ENCODE peak calls at places on chromosome 6, in eight cellular contexts. T is astrocyte of the cerebellum, I is heart right ventricle, L is OCI-LY7, J is endodermal cell, P is fibroblast of the aortic adventitia, F is HFFc6, Y is HFF-Myc. E is an unnamed sample.

GRCh38 chr6:36099872-36100483 is 30.3 kb upstream of the MAPK13 start:
- DNase-seq in Y (no peak), F (no peak), I (no peak), P (peak; percentile 30), T (no peak), J (no peak), L (no peak), E (no peak)

GRCh38 chr6:157983439-157984119 is 1.9 kb downstream of the SYNJ2 start:
- DNase-seq in I (no peak), T (no peak), P (peak; percentile 50), L (no peak), F (no peak), Y (no peak), J (peak; percentile 5), E (no peak)

GRCh38 chr6:148435386-148435785 is 92.7 kb downstream of the SASH1 start:
- DNase-seq in J (no peak), P (peak; percentile 72), T (no peak), Y (no peak), F (peak; percentile 20), I (no peak), L (no peak), E (no peak)

GRCh38 chr6:88823998-88824397 is 139.4 kb downstream of the RNGTT start:
- DNase-seq in T (peak; percentile 3), F (peak; percentile 17), P (peak; percentile 40), L (no peak), J (no peak), I (no peak), Y (peak; percentile 2), E (no peak)

GRCh38 chr6:18148304-18149025 is 6.4 kb downstream of the TPMT start:
- DNase-seq in P (peak; percentile 87), I (no peak), F (peak; percentile 93), T (no peak), Y (peak; percentile 69), L (no peak), J (no peak), E (no peak)

GRCh38 chr6:142846883-142847287 is 98.1 kb downstream of the HIVEP2 start:
- DNase-seq in P (peak; percentile 88), L (no peak), T (peak; percentile 62), I (no peak), Y (peak; percentile 69), F (peak; percentile 95), J (peak; percentile 52), E (no peak)

GRCh38 chr6:167932468-167933276 is 64.8 kb upstream of the KIF25 start:
- DNase-seq in F (no peak), T (no peak), I (no peak), P (no peak), L (no peak), Y (no peak), J (no peak), E (no peak)

GRCh38 chr6:158605266-158605878 is 39.2 kb downstream of the DYNLT1 start:
- DNase-seq in T (peak; percentile 67), P (peak; percentile 82), L (peak; percentile 67), Y (peak; percentile 51), F (peak; percentile 68), I (no peak), J (peak; percentile 93), E (peak; percentile 91)

GRCh38 chr6:12504325-12504966 is 212.1 kb upstream of the PHACTR1 start:
- DNase-seq in J (peak; percentile 69), P (no peak), T (no peak), Y (no peak), F (peak; percentile 34), L (peak; percentile 40), I (no peak), E (peak; percentile 74)

GRCh38 chr6:33312361-33313104 is 1.3 kb downstream of the TAPBP start:
- DNase-seq in I (peak; percentile 29), Y (no peak), P (peak; percentile 60), L (peak; percentile 88), J (peak; percentile 92), T (peak; percentile 39), F (peak; percentile 55), E (peak; percentile 97)
- TF ChIP-seq CTCF in I (no peak), Y (no peak), P (no peak), L (peak; percentile 16), J (peak; percentile 17), T (no peak), F (no peak), E (peak; percentile 14)

GRCh38 chr6:137926985-137927384 is 59.9 kb downstream of the TNFAIP3 start:
- DNase-seq in I (no peak), J (no peak), L (no peak), T (no peak), F (no peak), Y (no peak), P (no peak), E (no peak)

GRCh38 chr6:137926207-137926731 is 59.2 kb downstream of the TNFAIP3 start:
- DNase-seq in Y (peak; percentile 35), L (no peak), F (peak; percentile 92), T (peak; percentile 62), I (no peak), J (peak; percentile 74), P (peak; percentile 87), E (peak; percentile 87)

GRCh38 chr6:137927777-137928218 is 60.7 kb downstream of the TNFAIP3 start:
- DNase-seq in I (no peak), T (no peak), J (no peak), P (no peak), L (peak; percentile 61), Y (no peak), F (no peak), E (no peak)

GRCh38 chr6:137925299-137925698 is 58.2 kb downstream of the TNFAIP3 start:
- DNase-seq in L (no peak), Y (no peak), F (no peak), T (no peak), P (no peak), I (no peak), J (no peak), E (no peak)

GRCh38 chr6:137928286-137928685 is 61.2 kb downstream of the TNFAIP3 start:
- DNase-seq in L (peak; percentile 24), P (no peak), J (no peak), I (peak; percentile 10), T (no peak), F (no peak), Y (no peak), E (no peak)
- TF ChIP-seq CTCF in L (no peak), P (no peak), J (no peak), I (no peak), T (no peak), F (no peak), Y (no peak), E (no peak)

GRCh38 chr6:110645685-110646418 is 169.4 kb downstream of the CDK19 start:
- DNase-seq in T (no peak), L (no peak), Y (no peak), F (no peak), I (no peak), J (no peak), P (no peak), E (no peak)

GRCh38 chr6:110650755-110651154 is 164.5 kb downstream of the CDK19 start:
- DNase-seq in I (no peak), P (no peak), Y (no peak), L (no peak), T (no peak), F (no peak), J (no peak), E (no peak)

GRCh38 chr6:110649704-110650103 is 165.6 kb downstream of the CDK19 start:
- DNase-seq in Y (no peak), P (no peak), T (no peak), I (no peak), J (no peak), F (no peak), L (no peak), E (no peak)

GRCh38 chr6:110646419-110646698 is 168.9 kb downstream of the CDK19 start:
- DNase-seq in J (peak; percentile 55), T (no peak), P (no peak), I (no peak), L (no peak), Y (no peak), F (no peak), E (peak; percentile 34)

DNA sequence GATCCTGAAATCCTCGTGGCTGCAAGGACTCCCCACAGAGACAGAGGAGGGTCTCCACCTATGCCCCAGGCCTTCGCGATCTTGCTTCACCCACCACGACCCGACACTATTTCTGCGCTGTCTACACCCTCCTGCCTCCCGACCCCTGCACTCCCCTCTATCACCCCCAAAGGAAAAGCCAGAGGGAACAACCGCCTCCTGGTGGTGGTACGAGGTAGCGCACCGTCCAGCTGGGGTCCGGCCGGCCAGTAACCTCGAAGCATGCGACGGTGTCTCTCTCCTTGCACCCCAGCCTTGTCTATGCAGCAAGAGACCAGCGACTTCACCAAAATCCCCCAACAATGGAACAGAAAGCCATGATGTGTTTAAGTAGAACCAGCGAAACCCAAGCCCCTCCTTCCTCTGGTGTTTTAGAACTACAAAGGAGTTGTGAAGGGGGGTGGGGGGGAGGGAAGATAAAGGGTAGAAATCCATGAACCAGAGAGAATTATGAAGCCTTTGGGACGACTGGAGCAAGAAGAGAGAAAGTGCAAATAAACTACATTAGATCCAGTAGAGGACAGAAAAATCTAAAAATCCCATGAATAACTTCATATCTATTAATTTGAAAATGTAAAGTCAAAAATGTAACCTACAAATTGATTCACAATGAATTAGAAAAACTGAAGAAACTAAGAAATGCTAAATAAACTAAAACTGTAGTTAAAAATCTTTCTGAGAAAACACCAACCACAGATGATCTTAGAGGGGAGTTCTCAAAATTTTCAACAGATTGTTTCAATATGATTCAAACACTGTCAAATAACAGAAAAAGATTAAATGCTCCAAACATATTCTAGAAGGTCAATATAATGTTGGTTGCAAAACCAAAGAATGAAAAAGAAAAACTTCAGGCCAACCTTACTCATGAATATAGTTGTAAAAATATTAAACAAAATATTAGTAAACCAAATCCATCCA is 168.0 kb downstream of the CDK19 start:
- DNase-seq in T (no peak), P (no peak), F (no peak), I (no peak), J (peak; percentile 76), Y (no peak), L (no peak), E (peak; percentile 54)
- TF ChIP-seq CTCF in T (peak; percentile 32), P (peak; percentile 70), F (peak; percentile 62), I (no peak), J (peak; percentile 80), Y (peak; percentile 47), L (peak; percentile 59), E (peak; percentile 82)

GRCh38 chr6:3527797-3528067 is 70.9 kb upstream of the SLC22A23 start:
- DNase-seq in T (no peak), F (no peak), L (no peak), Y (no peak), J (peak; percentile 20), I (no peak), P (no peak), E (no peak)

GRCh38 chr6:3524461-3524860 is 67.6 kb upstream of the SLC22A23 start:
- DNase-seq in T (no peak), Y (no peak), J (no peak), F (no peak), I (no peak), P (no peak), L (no peak), E (no peak)

GRCh38 chr6:3523966-3524365 is 67.1 kb upstream of the SLC22A23 start:
- DNase-seq in L (no peak), F (no peak), T (no peak), Y (no peak), I (no peak), P (no peak), J (no peak), E (no peak)

GRCh38 chr6:3526962-3527796 is 70.3 kb upstream of the SLC22A23 start:
- DNase-seq in T (no peak), L (no peak), F (no peak), P (peak; percentile 80), J (peak; percentile 47), I (no peak), Y (no peak), E (no peak)

DNA sequence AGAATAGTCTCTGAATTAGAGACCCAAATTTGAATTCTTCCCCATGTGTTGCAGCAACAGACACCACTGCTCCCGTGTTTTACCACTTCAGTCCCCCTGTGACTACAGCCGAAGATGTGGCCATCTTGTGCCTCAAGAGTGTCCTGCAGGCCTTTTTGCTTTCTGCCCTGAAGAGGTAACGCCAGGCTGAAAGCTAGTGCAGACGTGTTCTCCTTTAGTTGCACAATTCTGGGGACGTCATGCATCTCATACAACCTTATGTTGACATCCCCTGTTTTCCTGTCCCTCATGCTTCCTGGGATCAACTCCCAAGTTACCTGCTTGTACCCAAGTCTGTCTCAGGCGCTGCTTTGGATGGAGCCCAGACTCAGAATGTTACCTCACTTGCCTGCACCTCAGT is 69.1 kb upstream of the SLC22A23 start:
- DNase-seq in J (no peak), P (no peak), Y (no peak), F (no peak), L (no peak), I (no peak), T (no peak), E (no peak)
- TF ChIP-seq CTCF in J (no peak), P (no peak), Y (no peak), F (no peak), L (no peak), I (no peak), T (no peak), E (peak; percentile 2)

E was measured in GM23338.